ENCODE peak calls at places on chromosomes 7 and 10, in six cellular contexts. J is IMR-90; G is mammary epithelial cell; C is CD4-positive, CD25-positive, alpha-beta regulatory T cell; K is left ventricle myocardium inferior; B is WERI-Rb-1. R is an unnamed sample.

GRCh38 chr10:110568055-110568735 is 700 bp downstream of the SMC3 start:
- DNase-seq in K (peak; percentile 18), B (peak; percentile 52), J (no peak), G (peak; percentile 33), C (no peak), R (no peak)

GRCh38 chr10:51860257-51860656 is 160.9 kb upstream of the CSTF2T start:
- DNase-seq in K (no peak), G (peak; percentile 32), J (peak; percentile 39), C (no peak), B (no peak), R (peak; percentile 62)

GRCh38 chr10:86580549-86580886 is 58.9 kb upstream of the WAPL start:
- DNase-seq in C (no peak), B (no peak), G (no peak), K (no peak), J (no peak), R (no peak)

GRCh38 chr10:133391761-133392518 is 2.0 kb upstream of the MTG1 start:
- DNase-seq in J (no peak), C (no peak), B (no peak), G (no peak), K (no peak), R (no peak)

GRCh38 chr7:41010418-41010817 is 692.5 kb downstream of the INHBA start:
- DNase-seq in K (no peak), J (peak; percentile 10), B (no peak), G (no peak), C (no peak), R (no peak)

GRCh38 chr7:76129836-76130235 is 71.9 kb upstream of the SRRM3 start:
- DNase-seq in J (no peak), K (no peak), B (no peak), C (no peak), G (no peak), R (no peak)

GRCh38 chr10:91415816-91416215 is 5.7 kb downstream of the HECTD2 start:
- DNase-seq in G (no peak), K (no peak), B (no peak), C (no peak), J (no peak), R (no peak)

GRCh38 chr7:151696738-151697514 is 177.2 kb upstream of the RHEB start:
- DNase-seq in B (peak; percentile 37), G (peak; percentile 63), C (no peak), J (no peak), K (peak; percentile 16), R (no peak)

GRCh38 chr7:150322114-150322832 is 882 bp upstream of the LRRC61 start:
- DNase-seq in C (peak; percentile 55), G (no peak), J (no peak), K (no peak), B (no peak), R (no peak)

GRCh38 chr7:39536926-39537325 is 29.3 kb upstream of the YAE1 start:
- DNase-seq in B (no peak), J (no peak), C (no peak), K (no peak), G (no peak), R (no peak)

GRCh38 chr10:73424478-73424877 is 8.9 kb downstream of the MSS51 start:
- DNase-seq in C (no peak), K (no peak), G (no peak), B (no peak), J (no peak), R (no peak)

GRCh38 chr7:12494354-12495024 is 76.0 kb upstream of the SCIN start:
- DNase-seq in K (no peak), J (no peak), B (no peak), G (no peak), C (no peak), R (no peak)

GRCh38 chr10:97407211-97407951 is 6.2 kb upstream of the RRP12 start:
- DNase-seq in B (peak; percentile 88), J (peak; percentile 78), C (peak; percentile 78), K (no peak), G (peak; percentile 78), R (peak; percentile 68)

GRCh38 chr10:70671229-70671588 is 1.1 kb upstream of the ADAMTS14 start:
- DNase-seq in C (no peak), G (no peak), J (no peak), K (no peak), B (no peak), R (no peak)

GRCh38 chr7:91162415-91162814 is 101.8 kb upstream of the FZD1 start:
- DNase-seq in J (no peak), G (no peak), C (no peak), K (no peak), B (no peak), R (no peak)
- H3K27ac ChIP-seq in J (no peak overlapping the region), G (no peak overlapping the region), C (no peak overlapping the region), K (no peak overlapping the region), B (no peak overlapping the region), R (no peak overlapping the region)

GRCh38 chr10:13703997-13704536 is 117.3 kb downstream of the PRPF18 start:
- DNase-seq in B (no peak), G (no peak), K (no peak), C (no peak), J (no peak), R (no peak)
- H3K4me3 ChIP-seq in B (no peak overlapping the region), G (no peak overlapping the region), K (peak overlapping the region; percentile 74), C (no peak overlapping the region), J (no peak overlapping the region), R (peak overlapping the region; percentile 75)

DNA sequence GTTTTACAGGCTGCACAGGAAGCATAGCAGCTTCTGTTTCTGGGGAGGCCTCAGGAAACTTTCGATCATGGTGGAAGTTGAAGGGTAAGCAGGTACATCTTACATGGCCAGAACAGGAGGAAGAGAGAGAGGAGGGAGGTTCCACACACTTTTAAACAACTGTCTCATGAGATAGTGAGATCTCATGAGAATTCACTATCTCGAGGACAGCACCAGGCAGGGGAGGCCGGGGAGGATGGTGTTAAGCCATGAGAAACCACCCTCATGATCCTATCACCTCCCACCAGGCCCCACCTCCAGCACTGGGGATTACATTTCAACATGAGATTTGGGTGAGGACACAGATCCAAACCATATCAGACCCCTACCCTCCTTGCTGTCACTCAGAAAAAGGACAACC is 23.7 kb downstream of the ZNF503 start:
- DNase-seq in J (no peak), B (no peak), K (no peak), C (no peak), G (no peak), R (no peak)
- H3K27ac ChIP-seq in J (no peak overlapping the region), B (no peak overlapping the region), K (no peak overlapping the region), C (no peak overlapping the region), G (no peak overlapping the region), R (no peak overlapping the region)

DNA sequence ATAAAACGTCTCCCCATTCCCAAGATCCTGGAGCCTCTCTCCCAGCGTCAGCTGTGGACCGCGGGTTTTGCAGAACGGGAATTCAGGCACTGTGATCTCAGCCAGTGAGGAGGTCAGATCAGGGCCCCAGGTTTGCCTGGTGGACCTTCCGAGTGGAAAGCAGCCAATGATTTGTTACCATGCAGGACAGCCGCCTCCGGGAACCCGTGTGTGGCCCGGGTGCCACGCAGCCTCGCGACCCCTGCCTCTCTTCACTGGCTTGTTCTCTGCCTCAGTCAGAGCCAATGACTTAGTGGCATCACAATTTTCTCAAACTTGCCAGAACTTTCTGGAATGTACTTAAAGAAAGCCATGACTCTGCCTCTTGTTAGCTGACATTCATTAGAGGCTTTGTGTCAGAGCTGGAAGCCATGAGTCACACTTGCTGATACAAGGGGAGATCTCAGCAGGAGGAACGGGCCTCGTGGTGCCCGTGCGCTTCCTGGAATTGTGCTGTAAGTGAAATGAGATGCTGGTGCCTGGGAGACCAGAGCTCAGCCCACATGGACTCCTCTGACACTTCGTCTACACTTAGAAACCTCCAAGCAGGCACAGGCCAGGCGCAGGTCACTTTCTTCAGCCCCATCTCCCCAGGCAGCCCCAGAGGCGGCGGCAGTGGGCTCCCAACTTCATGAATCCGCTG is 246.0 kb downstream of the KLF6 start:
- DNase-seq in K (no peak), J (peak; percentile 97), B (no peak), C (no peak), G (peak; percentile 68), R (peak; percentile 96)
- H3K4me3 ChIP-seq in K (no peak overlapping the region), J (peak overlapping the region; percentile 3), B (no peak overlapping the region), C (no peak overlapping the region), G (no peak overlapping the region), R (no peak overlapping the region)

GRCh38 chr7:28722684-28723083 is 235.4 kb downstream of the TRIL start:
- DNase-seq in G (no peak), B (no peak), K (no peak), J (no peak), C (no peak), R (no peak)
- H3K27ac ChIP-seq in G (no peak overlapping the region), B (no peak overlapping the region), K (peak overlapping the region; percentile 45), J (no peak overlapping the region), C (no peak overlapping the region), R (no peak overlapping the region)

GRCh38 chr10:23191764-23192395 is at the start of gene PTF1A:
- DNase-seq in B (no peak), C (no peak), K (no peak), J (no peak), G (no peak), R (no peak)
- H3K4me3 ChIP-seq in B (peak within 1 kb of the TSS; percentile 32), C (no peak within 1 kb of the TSS), K (peak within 1 kb of the TSS; percentile 35), J (no peak within 1 kb of the TSS), G (no peak within 1 kb of the TSS), R (no peak within 1 kb of the TSS)

GRCh38 chr10:125087897-125088215 is 72.5 kb downstream of the CTBP2 start:
- DNase-seq in J (no peak), B (no peak), G (no peak), K (no peak), C (no peak), R (no peak)

GRCh38 chr10:125086716-125087115 is 73.6 kb downstream of the CTBP2 start:
- DNase-seq in C (no peak), K (no peak), G (no peak), B (no peak), J (no peak), R (no peak)

GRCh38 chr10:125089486-125089885 is 70.9 kb downstream of the CTBP2 start:
- DNase-seq in J (no peak), K (no peak), C (no peak), B (no peak), G (no peak), R (no peak)

GRCh38 chr10:125085281-125085680 is 75.1 kb downstream of the CTBP2 start:
- DNase-seq in K (no peak), B (peak; percentile 79), C (no peak), J (no peak), G (no peak), R (no peak)

GRCh38 chr10:125087191-125087896 is 73.0 kb downstream of the CTBP2 start:
- DNase-seq in B (no peak), K (no peak), G (peak; percentile 91), J (no peak), C (no peak), R (no peak)
- H3K27ac ChIP-seq in B (no peak overlapping the region), K (no peak overlapping the region), G (peak overlapping the region; percentile 74), J (no peak overlapping the region), C (no peak overlapping the region), R (no peak overlapping the region)

DNA sequence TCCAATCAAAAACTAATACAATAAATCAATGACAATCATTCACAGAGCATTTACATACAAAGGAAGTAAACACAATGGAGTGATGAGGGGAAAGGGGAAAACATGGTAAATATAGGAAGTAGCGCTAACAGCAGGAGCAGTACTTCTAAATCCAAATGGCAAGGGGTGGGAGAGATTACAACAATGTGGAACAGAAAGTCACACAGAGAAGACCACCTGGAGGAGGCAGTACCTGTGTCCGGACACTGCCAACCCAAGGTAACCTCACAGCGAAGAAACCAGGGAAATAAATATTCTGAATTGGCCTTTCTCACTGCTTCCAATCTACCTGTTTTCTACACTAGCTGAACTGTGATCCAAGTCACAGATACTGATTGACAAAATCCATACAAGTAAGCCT is 58.2 kb downstream of the ABI1 start:
- DNase-seq in K (no peak), G (no peak), B (no peak), J (no peak), C (no peak), R (no peak)
- H3K4me3 ChIP-seq in K (no peak overlapping the region), G (no peak overlapping the region), B (no peak overlapping the region), J (no peak overlapping the region), C (peak overlapping the region; percentile 11), R (no peak overlapping the region)

GRCh38 chr7:45699726-45700390 is 125.7 kb downstream of the ADCY1 start:
- DNase-seq in B (no peak), J (no peak), C (no peak), K (no peak), G (no peak), R (no peak)
- H3K27ac ChIP-seq in B (no peak overlapping the region), J (no peak overlapping the region), C (no peak overlapping the region), K (peak overlapping the region; percentile 19), G (no peak overlapping the region), R (no peak overlapping the region)

R was measured in brain microvascular endothelial cell.